ENCODE peak calls at places on chromosomes 2 and 18, in eight cellular contexts. Q is activated naive CD4-positive, alpha-beta T cell treated with anti-CD3 and anti-CD28 coated beads for 36 hours; A is NB4; S is HL-60; V is GM10248; K is mammary epithelial cell; E is nephron progenitor cell; O is effector memory CD8-positive, alpha-beta T cell. T is an unnamed sample.

GRCh38 chr2:15711126-15711860 is 119.6 kb downstream of the DDX1 start:
- DNase-seq in Q (no peak), A (no peak), S (no peak), V (no peak), K (peak), E (no peak), O (no peak), T (no peak)

GRCh38 chr2:215171151-215171550 is 32.7 kb upstream of the ABCA12 start:
- DNase-seq in Q (no peak), A (peak), S (no peak), V (no peak), K (peak), E (no peak), O (no peak), T (peak)

GRCh38 chr18:70126832-70127231 is 78.7 kb downstream of the RTTN start:
- DNase-seq in Q (no peak), A (no peak), S (no peak), V (no peak), K (no peak), E (no peak), O (no peak), T (no peak)

GRCh38 chr2:149781263-149781808 is 193.8 kb upstream of the MMADHC start:
- DNase-seq in Q (no peak), A (no peak), S (no peak), V (no peak), K (peak), E (no peak), O (no peak), T (no peak)

GRCh38 chr2:26811791-26812454 is 26.1 kb downstream of the CENPA start:
- DNase-seq in Q (no peak), A (no peak), S (no peak), V (no peak), K (no peak), E (no peak), O (no peak), T (no peak)

GRCh38 chr2:226118471-226119429 is 680.9 kb downstream of the IRS1 start:
- DNase-seq in Q (no peak), A (peak), S (peak), V (no peak), K (peak), E (no peak), O (no peak), T (peak)

GRCh38 chr18:27353273-27353672 is 168.2 kb upstream of the CHST9 start:
- DNase-seq in Q (no peak), A (no peak), S (no peak), V (no peak), K (no peak), E (no peak), O (no peak), T (no peak)

GRCh38 chr2:127017548-127017947 is 89.4 kb downstream of the BIN1 start:
- DNase-seq in Q (no peak), A (no peak), S (no peak), V (no peak), K (no peak), E (no peak), O (no peak), T (no peak)